ENCODE peak calls at places on chromosomes 7 and 10, in ten cellular contexts. M, O, N, S, Q, Y, E, R, C and W are unnamed samples. For H3K4me1, the result is how much of the 10 kb centered on the place peaks cover.

GRCh38 chr10:70714245-70714644 is 41.9 kb downstream of the ADAMTS14 start:
- DNase-seq in M (no peak), O (no peak), N (no peak), S (no peak), Q (no peak), Y (no peak), E (no peak), R (no peak), C (no peak), W (no peak)

GRCh38 chr7:95045236-95045923 is 138.0 kb downstream of the PPP1R9A start:
- DNase-seq in M (no peak), O (no peak), N (no peak), S (peak), Q (no peak), Y (no peak), E (no peak), R (peak), C (no peak), W (peak)

GRCh38 chr7:2248984-2249694 is 7.1 kb downstream of the NUDT1 start:
- DNase-seq in M (peak), O (peak), N (peak), S (peak), Q (no peak), Y (no peak), E (peak), R (no peak), C (peak), W (no peak)

GRCh38 chr7:93949468-93949867 is 27.9 kb downstream of the GNG11 start:
- DNase-seq in M (no peak), O (peak), N (no peak), S (no peak), Q (no peak), Y (no peak), E (no peak), R (no peak), C (peak), W (no peak)

GRCh38 chr7:114718861-114719260 is 203.0 kb upstream of the MDFIC start:
- DNase-seq in M (no peak), O (no peak), N (no peak), S (no peak), Q (no peak), Y (no peak), E (peak), R (no peak), C (no peak), W (no peak)

GRCh38 chr10:103278862-103279298 is 1.9 kb downstream of the INA start:
- DNase-seq in M (no peak), O (no peak), N (peak), S (peak), Q (no peak), Y (peak), E (no peak), R (no peak), C (no peak), W (no peak)

GRCh38 chr7:26958834-26959233 is 94.4 kb upstream of the SKAP2 start:
- DNase-seq in M (no peak), O (peak), N (no peak), S (no peak), Q (no peak), Y (no peak), E (no peak), R (peak), C (no peak), W (no peak)

GRCh38 chr7:105496501-105496900 is 25.6 kb downstream of the PUS7 start:
- DNase-seq in M (no peak), O (no peak), N (no peak), S (no peak), Q (no peak), Y (no peak), E (no peak), R (no peak), C (no peak), W (no peak)

GRCh38 chr10:80413152-80413996 is 5.0 kb downstream of the PRXL2A start:
- DNase-seq in M (no peak), O (no peak), N (no peak), S (no peak), Q (no peak), Y (no peak), E (no peak), R (no peak), C (peak), W (no peak)

GRCh38 chr10:96556003-96556402 is 30.8 kb downstream of the TM9SF3 start:
- DNase-seq in M (no peak), O (no peak), N (no peak), S (no peak), Q (no peak), Y (no peak), E (no peak), R (peak), C (peak), W (no peak)

GRCh38 chr10:129768437-129769355 is 195.4 kb downstream of the EBF3 start:
- DNase-seq in M (no peak), O (no peak), N (no peak), S (peak), Q (no peak), Y (peak), E (no peak), R (no peak), C (no peak), W (peak)

GRCh38 chr7:29921404-29922010 is 68.1 kb downstream of the SCRN1 start:
- DNase-seq in M (no peak), O (peak), N (no peak), S (peak), Q (no peak), Y (peak), E (peak), R (peak), C (peak), W (no peak)

GRCh38 chr7:142303650-142304049 is 45.8 kb upstream of the PRSS58 start:
- DNase-seq in M (no peak), O (no peak), N (no peak), S (no peak), Q (no peak), Y (no peak), E (no peak), R (no peak), C (peak), W (no peak)

GRCh38 chr7:36309301-36309700 is 80.4 kb upstream of the ANLN start:
- DNase-seq in M (no peak), O (no peak), N (no peak), S (no peak), Q (no peak), Y (peak), E (no peak), R (no peak), C (peak), W (no peak)
- TF ChIP-seq EP300 in M (no peak), O (no peak), N (no peak), S (no peak), Q (no peak), Y (no peak), E (no peak), R (no peak), C (no peak), W (no peak)

DNA sequence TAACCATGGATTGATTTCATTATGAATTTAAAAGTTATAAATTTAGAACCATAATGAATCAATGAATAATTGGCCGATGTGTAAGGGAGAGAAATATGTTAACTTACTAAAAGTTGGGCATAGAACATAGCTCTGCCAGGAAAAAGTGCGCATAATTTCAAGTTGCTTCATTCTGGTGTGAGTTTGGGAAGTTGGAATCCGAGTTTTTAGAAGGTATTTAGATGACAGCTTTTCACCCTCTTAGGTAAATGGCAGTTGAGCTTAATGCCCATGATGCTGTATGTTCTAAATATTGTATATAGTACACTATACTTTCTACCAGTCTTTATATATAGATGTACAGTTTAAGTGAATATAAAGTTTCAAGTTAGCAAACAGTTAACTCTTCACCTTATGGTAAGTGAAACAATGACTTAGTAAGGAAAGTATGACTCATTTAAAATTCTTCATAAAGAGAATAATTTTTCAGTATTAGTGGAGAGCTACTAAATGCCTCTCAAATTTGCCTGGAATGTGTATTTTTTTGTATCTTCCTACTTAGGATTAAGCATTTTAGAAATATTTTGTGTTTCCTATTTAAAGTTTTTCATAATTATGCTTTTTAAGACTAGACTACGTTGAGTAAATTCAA is 1.6 kb downstream of the C1GALT1 start:
- DNase-seq in M (no peak), O (no peak), N (no peak), S (no peak), Q (no peak), Y (no peak), E (no peak), R (no peak), C (no peak), W (no peak)
- H3K27ac ChIP-seq in M (peak), O (peak), N (no peak), S (peak), Q (no peak), Y (no peak), E (peak), R (peak), C (no peak), W (peak)

GRCh38 chr10:93977442-93977841 is 16.3 kb upstream of the PLCE1 start:
- DNase-seq in M (no peak), O (no peak), N (no peak), S (no peak), Q (no peak), Y (no peak), E (no peak), R (no peak), C (no peak), W (no peak)
- H3K4me1 ChIP-seq in M (under half), O (under half), N (under half), S (under half), Q (under half), Y (under half), E (under half), R (under half), C (under half), W (under half)

GRCh38 chr7:41255716-41256115 is 447.2 kb downstream of the INHBA start:
- DNase-seq in M (no peak), O (no peak), N (no peak), S (no peak), Q (no peak), Y (no peak), E (no peak), R (no peak), C (no peak), W (no peak)

GRCh38 chr7:41255113-41255512 is 447.8 kb downstream of the INHBA start:
- DNase-seq in M (no peak), O (no peak), N (no peak), S (no peak), Q (no peak), Y (no peak), E (no peak), R (no peak), C (no peak), W (no peak)

GRCh38 chr7:41257660-41258059 is 445.2 kb downstream of the INHBA start:
- DNase-seq in M (no peak), O (no peak), N (no peak), S (no peak), Q (no peak), Y (no peak), E (no peak), R (no peak), C (no peak), W (no peak)

GRCh38 chr7:41256186-41256945 is 446.5 kb downstream of the INHBA start:
- DNase-seq in M (no peak), O (no peak), N (no peak), S (no peak), Q (no peak), Y (no peak), E (no peak), R (no peak), C (no peak), W (no peak)

GRCh38 chr7:41261081-41261480 is 441.8 kb downstream of the INHBA start:
- DNase-seq in M (no peak), O (no peak), N (no peak), S (no peak), Q (no peak), Y (no peak), E (no peak), R (no peak), C (no peak), W (no peak)
- TF ChIP-seq EP300 in M (no peak), O (no peak), N (no peak), S (no peak), Q (no peak), Y (no peak), E (no peak), R (no peak), C (no peak), W (no peak)

DNA sequence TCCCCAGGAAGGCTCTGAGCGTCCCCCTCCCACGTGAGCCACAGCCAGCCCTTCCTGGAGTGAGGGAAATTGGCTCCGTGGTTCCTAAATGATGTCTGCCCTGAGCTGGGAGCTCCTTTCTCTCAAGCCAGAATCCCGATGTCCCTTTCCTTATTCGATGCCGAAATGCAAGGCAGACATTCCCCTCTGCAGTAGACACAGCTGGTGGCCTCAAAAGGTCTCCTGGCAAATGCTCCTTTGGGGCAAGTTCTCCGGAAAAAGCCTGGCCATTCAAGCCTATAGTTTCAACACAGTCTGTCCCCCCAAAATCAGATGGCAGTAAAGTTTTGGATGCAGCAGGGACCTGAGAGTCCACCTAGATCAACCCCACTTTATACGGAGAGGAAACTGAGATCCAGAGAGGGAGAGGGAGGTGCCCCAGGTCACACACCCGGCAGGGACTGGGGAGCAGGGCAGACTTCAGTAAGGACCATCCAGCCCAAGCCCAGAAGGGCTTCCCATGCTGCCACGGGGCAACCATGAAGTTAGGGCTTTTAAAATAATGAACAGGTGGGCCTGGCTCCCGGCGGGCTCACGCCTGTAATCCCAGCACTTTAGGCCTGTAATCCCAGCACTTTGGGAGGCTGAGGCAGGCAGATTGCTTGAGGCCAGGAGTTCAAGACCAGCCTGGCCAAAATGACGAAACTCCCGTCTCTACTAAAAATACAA is 98.7 kb downstream of the HIP1 start:
- DNase-seq in M (no peak), O (no peak), N (no peak), S (no peak), Q (no peak), Y (no peak), E (no peak), R (no peak), C (no peak), W (no peak)
- H3K27ac ChIP-seq in M (peak), O (peak), N (no peak), S (no peak), Q (peak), Y (no peak), E (no peak), R (no peak), C (peak), W (peak)

GRCh38 chr7:20424475-20424874 is 93.8 kb downstream of the ITGB8 start:
- DNase-seq in M (no peak), O (no peak), N (no peak), S (no peak), Q (no peak), Y (no peak), E (no peak), R (no peak), C (no peak), W (no peak)
- H3K4me1 ChIP-seq in M (under half), O (under half), N (under half), S (under half), Q (under half), Y (under half), E (under half), R (under half), C (under half), W (under half)

GRCh38 chr7:28626629-28627262 is 214.4 kb downstream of the CREB5 start:
- DNase-seq in M (no peak), O (peak), N (no peak), S (no peak), Q (no peak), Y (no peak), E (no peak), R (peak), C (peak), W (no peak)
- TF ChIP-seq EP300 in M (no peak), O (no peak), N (no peak), S (no peak), Q (no peak), Y (no peak), E (no peak), R (no peak), C (no peak), W (no peak)

GRCh38 chr10:43401627-43402026 is 7.4 kb downstream of the HNRNPF start:
- DNase-seq in M (no peak), O (no peak), N (no peak), S (no peak), Q (no peak), Y (no peak), E (no peak), R (no peak), C (no peak), W (no peak)
- H3K27ac ChIP-seq in M (no peak), O (no peak), N (no peak), S (peak), Q (no peak), Y (no peak), E (no peak), R (no peak), C (no peak), W (peak)

GRCh38 chr7:55074008-55074499 is 55.2 kb downstream of the EGFR start:
- DNase-seq in M (no peak), O (peak), N (no peak), S (peak), Q (peak), Y (peak), E (peak), R (peak), C (no peak), W (no peak)

GRCh38 chr7:55078465-55079372 is 59.9 kb downstream of the EGFR start:
- DNase-seq in M (peak), O (no peak), N (no peak), S (peak), Q (no peak), Y (peak), E (no peak), R (peak), C (no peak), W (peak)

GRCh38 chr7:55077581-55078410 is 59.0 kb downstream of the EGFR start:
- DNase-seq in M (no peak), O (no peak), N (no peak), S (peak), Q (no peak), Y (peak), E (no peak), R (peak), C (no peak), W (peak)

GRCh38 chr7:55073051-55073511 is 54.3 kb downstream of the EGFR start:
- DNase-seq in M (no peak), O (no peak), N (no peak), S (no peak), Q (no peak), Y (no peak), E (peak), R (no peak), C (no peak), W (no peak)

DNA sequence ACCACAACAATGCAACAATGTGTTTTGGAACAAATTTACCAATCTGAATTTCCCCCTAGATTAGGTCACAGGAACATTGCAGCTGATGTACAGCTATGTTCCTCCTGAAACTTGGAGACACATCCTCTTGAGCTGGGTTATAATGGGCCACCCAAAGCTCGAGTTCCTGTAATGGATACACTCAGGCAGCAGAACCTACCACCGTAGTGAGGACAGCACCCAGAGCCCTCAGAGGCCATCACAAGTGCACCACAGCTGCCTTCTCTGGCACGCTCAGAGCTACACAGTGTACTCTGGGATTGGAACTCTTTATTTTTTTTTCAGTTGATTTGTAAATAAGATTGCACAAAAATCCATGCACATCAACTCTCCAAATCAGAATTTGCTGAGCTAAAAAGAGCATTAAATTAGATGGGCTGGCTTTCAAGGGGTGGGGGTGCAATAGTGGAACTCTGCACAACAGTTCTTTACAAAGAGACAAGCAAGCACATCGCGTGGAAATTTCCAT is 56.7 kb downstream of the EGFR start:
- DNase-seq in M (peak), O (no peak), N (no peak), S (peak), Q (peak), Y (peak), E (no peak), R (no peak), C (no peak), W (no peak)
- H3K4me1 ChIP-seq in M (half or more), O (half or more), N (under half), S (half or more), Q (half or more), Y (half or more), E (under half), R (half or more), C (under half), W (under half)